ENCODE peak calls at places on chromosomes 6 and 20, in eight cellular contexts. P, R, F, D, A, C, I and Y are unnamed samples. For H3K27me3, the result is how much of the 10 kb centered on the place peaks cover.

GRCh38 chr6:55065020-55065419 is 109.3 kb upstream of the HCRTR2 start:
- DNase-seq in P (no peak), R (no peak), F (no peak), D (no peak), A (no peak), C (no peak), I (no peak), Y (no peak)

GRCh38 chr20:33640287-33640686 is 21.8 kb upstream of the C20orf144 start:
- DNase-seq in P (no peak), R (no peak), F (no peak), D (peak), A (no peak), C (no peak), I (no peak), Y (no peak)

GRCh38 chr6:45685076-45685475 is 307.3 kb upstream of the SUPT3H start:
- DNase-seq in P (no peak), R (no peak), F (no peak), D (no peak), A (no peak), C (no peak), I (no peak), Y (no peak)

GRCh38 chr6:127518212-127518709 is 874 bp downstream of the MTCL3 start:
- DNase-seq in P (no peak), R (no peak), F (no peak), D (no peak), A (no peak), C (no peak), I (no peak), Y (no peak)

GRCh38 chr20:43959079-43959919 is 44.6 kb downstream of the TOX2 start:
- DNase-seq in P (peak), R (no peak), F (no peak), D (no peak), A (no peak), C (no peak), I (no peak), Y (peak)

GRCh38 chr20:15759546-15760216 is 813.6 kb downstream of the KIF16B start:
- DNase-seq in P (no peak), R (no peak), F (no peak), D (no peak), A (no peak), C (no peak), I (no peak), Y (no peak)

GRCh38 chr6:57147955-57148858 is 23.9 kb upstream of the BAG2 start:
- DNase-seq in P (no peak), R (no peak), F (no peak), D (no peak), A (no peak), C (no peak), I (no peak), Y (no peak)

GRCh38 chr6:144667517-144667916 is 382.4 kb downstream of the UTRN start:
- DNase-seq in P (no peak), R (no peak), F (no peak), D (no peak), A (no peak), C (no peak), I (no peak), Y (no peak)

GRCh38 chr20:64070244-64070993 is 7.4 kb downstream of the TCEA2 start:
- DNase-seq in P (no peak), R (no peak), F (no peak), D (no peak), A (no peak), C (no peak), I (no peak), Y (no peak)

GRCh38 chr6:90005048-90005827 is 111.0 kb downstream of the GJA10 start:
- DNase-seq in P (no peak), R (no peak), F (no peak), D (no peak), A (no peak), C (no peak), I (no peak), Y (no peak)

GRCh38 chr20:4341804-4342560 is 326.6 kb upstream of the RNF24 start:
- DNase-seq in P (no peak), R (no peak), F (no peak), D (no peak), A (no peak), C (no peak), I (no peak), Y (no peak)

GRCh38 chr6:10747251-10747972 is at the start of gene TMEM14B:
- DNase-seq in P (peak), R (peak), F (peak), D (peak), A (peak), C (peak), I (peak), Y (peak)

GRCh38 chr20:11740975-11741374 is 176.7 kb upstream of the BTBD3 start:
- DNase-seq in P (no peak), R (no peak), F (no peak), D (no peak), A (no peak), C (no peak), I (no peak), Y (no peak)

GRCh38 chr20:32536861-32537656 is 48.1 kb downstream of the NOL4L start:
- DNase-seq in P (peak), R (no peak), F (no peak), D (peak), A (no peak), C (peak), I (peak), Y (peak)

GRCh38 chr20:47453167-47453782 is 48.4 kb upstream of the NCOA3 start:
- DNase-seq in P (no peak), R (no peak), F (peak), D (no peak), A (peak), C (no peak), I (no peak), Y (no peak)

GRCh38 chr6:95543798-95544197 is 33.5 kb upstream of the MANEA start:
- DNase-seq in P (no peak), R (no peak), F (no peak), D (no peak), A (no peak), C (no peak), I (no peak), Y (no peak)

GRCh38 chr6:11212625-11213024 is 19.8 kb downstream of the NEDD9 start:
- DNase-seq in P (no peak), R (no peak), F (no peak), D (no peak), A (no peak), C (no peak), I (no peak), Y (no peak)

GRCh38 chr6:56661298-56661697 is 18.6 kb upstream of the DST start:
- DNase-seq in P (no peak), R (no peak), F (no peak), D (no peak), A (peak), C (no peak), I (no peak), Y (no peak)

GRCh38 chr6:117226778-117227177 is 38.6 kb upstream of the VGLL2 start:
- DNase-seq in P (no peak), R (no peak), F (no peak), D (no peak), A (no peak), C (no peak), I (no peak), Y (no peak)

GRCh38 chr6:22028403-22028802 is 268.4 kb downstream of the PRL start:
- DNase-seq in P (no peak), R (no peak), F (no peak), D (no peak), A (no peak), C (no peak), I (no peak), Y (no peak)

GRCh38 chr6:116370717-116371383 is at the start of gene DSE:
- DNase-seq in P (peak), R (peak), F (no peak), D (peak), A (peak), C (peak), I (peak), Y (peak)

GRCh38 chr6:99184696-99185095 is 164.8 kb downstream of the FAXC start:
- DNase-seq in P (no peak), R (no peak), F (no peak), D (no peak), A (no peak), C (no peak), I (no peak), Y (no peak)

GRCh38 chr6:142913511-142914047 is 31.4 kb downstream of the HIVEP2 start:
- DNase-seq in P (peak), R (no peak), F (no peak), D (no peak), A (no peak), C (peak), I (no peak), Y (no peak)

GRCh38 chr6:90347411-90347841 is 50.8 kb upstream of the BACH2 start:
- DNase-seq in P (no peak), R (no peak), F (no peak), D (no peak), A (no peak), C (no peak), I (no peak), Y (no peak)

GRCh38 chr20:41392871-41393704 is 26.5 kb upstream of the EMILIN3 start:
- DNase-seq in P (no peak), R (peak), F (no peak), D (no peak), A (no peak), C (no peak), I (no peak), Y (no peak)

GRCh38 chr20:37365760-37366638 is 20.1 kb downstream of the SRC start:
- DNase-seq in P (no peak), R (no peak), F (no peak), D (no peak), A (no peak), C (peak), I (no peak), Y (no peak)

GRCh38 chr6:111591901-111592461 is 13.7 kb downstream of the TRAF3IP2 start:
- DNase-seq in P (no peak), R (no peak), F (no peak), D (no peak), A (no peak), C (no peak), I (no peak), Y (no peak)

GRCh38 chr6:3749390-3749978 is 2.0 kb downstream of the PXDC1 start:
- DNase-seq in P (no peak), R (no peak), F (no peak), D (peak), A (no peak), C (peak), I (peak), Y (peak)

GRCh38 chr6:95087394-95088097 is 489.8 kb upstream of the MANEA start:
- DNase-seq in P (no peak), R (no peak), F (peak), D (no peak), A (no peak), C (no peak), I (no peak), Y (no peak)

GRCh38 chr6:34855463-34855862 is 32.4 kb downstream of the TAF11 start:
- DNase-seq in P (no peak), R (no peak), F (no peak), D (no peak), A (no peak), C (no peak), I (no peak), Y (no peak)

GRCh38 chr20:4896971-4897497 is 104.3 kb downstream of the SLC23A2 start:
- DNase-seq in P (no peak), R (no peak), F (no peak), D (peak), A (peak), C (no peak), I (peak), Y (no peak)

GRCh38 chr6:41734666-41735426 is 562 bp downstream of the TFEB start:
- DNase-seq in P (peak), R (peak), F (peak), D (peak), A (no peak), C (peak), I (peak), Y (peak)

GRCh38 chr6:53263915-53264314 is 84.8 kb downstream of the ELOVL5 start:
- DNase-seq in P (no peak), R (no peak), F (no peak), D (no peak), A (no peak), C (no peak), I (no peak), Y (no peak)

GRCh38 chr20:41249781-41250281 is 67.7 kb downstream of the ZHX3 start:
- DNase-seq in P (no peak), R (peak), F (no peak), D (no peak), A (peak), C (no peak), I (no peak), Y (no peak)

GRCh38 chr20:5608448-5609161 is 141.6 kb upstream of the SHLD1 start:
- DNase-seq in P (no peak), R (no peak), F (no peak), D (no peak), A (no peak), C (no peak), I (no peak), Y (no peak)

GRCh38 chr6:23003671-23004598 is 434.6 kb downstream of the HDGFL1 start:
- DNase-seq in P (no peak), R (no peak), F (no peak), D (no peak), A (no peak), C (no peak), I (no peak), Y (no peak)

GRCh38 chr6:170535002-170535401 is 18.1 kb downstream of the PSMB1 start:
- DNase-seq in P (no peak), R (no peak), F (no peak), D (no peak), A (no peak), C (no peak), I (no peak), Y (no peak)

GRCh38 chr6:51531623-51532022 is 555.8 kb downstream of the PKHD1 start:
- DNase-seq in P (no peak), R (no peak), F (no peak), D (peak), A (no peak), C (no peak), I (no peak), Y (no peak)

GRCh38 chr6:113734886-113735481 is 122.2 kb upstream of the MARCKS start:
- DNase-seq in P (no peak), R (no peak), F (no peak), D (no peak), A (no peak), C (no peak), I (no peak), Y (no peak)

DNA sequence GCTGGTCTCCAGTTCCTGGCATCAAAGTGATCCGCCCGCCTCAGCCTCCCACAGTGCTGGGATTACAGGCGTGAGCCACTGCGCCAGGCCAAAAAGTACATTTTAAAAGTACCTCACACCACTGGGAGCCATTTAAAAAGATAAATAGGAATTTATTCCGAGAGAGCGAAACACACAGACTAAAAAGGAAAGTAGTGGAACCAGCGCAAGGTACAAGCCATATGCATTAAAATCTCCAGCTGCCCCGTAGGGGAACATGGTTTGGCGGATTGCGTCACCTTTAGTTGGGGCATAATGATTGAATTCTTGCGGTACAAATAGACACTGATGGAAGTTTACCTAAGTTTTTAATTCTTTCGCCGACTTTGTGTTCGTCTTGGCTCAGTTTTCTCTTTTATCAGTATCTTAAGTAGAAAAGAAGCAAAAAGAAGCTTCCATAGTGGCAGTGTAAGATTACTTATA is 1.3 kb downstream of the RAD21L1 start:
- DNase-seq in P (no peak), R (no peak), F (no peak), D (no peak), A (no peak), C (no peak), I (no peak), Y (no peak)
- H3K27me3 ChIP-seq in P (under half), R (under half), F (under half), D (under half), A (under half), C (under half), I (under half), Y (under half)

GRCh38 chr6:150030611-150031010 is 5.3 kb upstream of the RAET1L start:
- DNase-seq in P (no peak), R (no peak), F (no peak), D (no peak), A (no peak), C (no peak), I (no peak), Y (no peak)

GRCh38 chr6:150027806-150028565 is 2.7 kb upstream of the RAET1L start:
- DNase-seq in P (no peak), R (no peak), F (no peak), D (no peak), A (no peak), C (no peak), I (no peak), Y (no peak)

GRCh38 chr6:150029749-150030148 is 4.4 kb upstream of the RAET1L start:
- DNase-seq in P (no peak), R (no peak), F (no peak), D (no peak), A (no peak), C (no peak), I (no peak), Y (no peak)

GRCh38 chr6:150028799-150029198 is 3.5 kb upstream of the RAET1L start:
- DNase-seq in P (no peak), R (no peak), F (no peak), D (no peak), A (no peak), C (no peak), I (peak), Y (no peak)

DNA sequence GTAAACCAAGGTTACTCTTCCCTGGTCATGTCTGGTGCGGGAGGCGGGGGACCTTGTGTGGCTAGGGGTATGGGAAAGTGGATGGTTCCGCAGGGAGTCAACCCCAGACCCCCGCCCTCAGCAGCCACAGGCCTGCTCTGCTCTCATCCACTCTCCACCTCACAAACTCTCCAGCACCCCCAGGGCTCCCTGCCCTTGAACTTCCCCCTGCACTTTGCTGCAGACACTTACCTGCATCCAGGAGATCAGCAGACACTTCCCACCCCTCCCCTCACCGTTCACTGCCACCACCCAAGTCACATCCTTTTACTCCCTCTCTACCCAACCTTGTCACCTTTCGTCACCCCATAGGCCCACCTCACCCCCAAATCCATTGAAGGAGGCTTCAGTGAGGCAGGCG is 3.9 kb upstream of the RAET1L start:
- DNase-seq in P (no peak), R (no peak), F (no peak), D (no peak), A (no peak), C (no peak), I (no peak), Y (no peak)
- H3K27me3 ChIP-seq in P (under half), R (under half), F (under half), D (under half), A (under half), C (under half), I (under half), Y (under half)

GRCh38 chr20:2759143-2759542 is 41.3 kb downstream of the CPXM1 start:
- DNase-seq in P (no peak), R (no peak), F (no peak), D (no peak), A (no peak), C (no peak), I (no peak), Y (no peak)

GRCh38 chr20:2757969-2758368 is 42.5 kb downstream of the CPXM1 start:
- DNase-seq in P (no peak), R (no peak), F (no peak), D (no peak), A (no peak), C (no peak), I (no peak), Y (no peak)

GRCh38 chr20:2756056-2756611 is 44.3 kb downstream of the CPXM1 start:
- DNase-seq in P (no peak), R (no peak), F (peak), D (no peak), A (no peak), C (no peak), I (no peak), Y (no peak)

GRCh38 chr20:2755451-2756055 is 44.9 kb downstream of the CPXM1 start:
- DNase-seq in P (no peak), R (no peak), F (no peak), D (no peak), A (no peak), C (no peak), I (no peak), Y (no peak)

DNA sequence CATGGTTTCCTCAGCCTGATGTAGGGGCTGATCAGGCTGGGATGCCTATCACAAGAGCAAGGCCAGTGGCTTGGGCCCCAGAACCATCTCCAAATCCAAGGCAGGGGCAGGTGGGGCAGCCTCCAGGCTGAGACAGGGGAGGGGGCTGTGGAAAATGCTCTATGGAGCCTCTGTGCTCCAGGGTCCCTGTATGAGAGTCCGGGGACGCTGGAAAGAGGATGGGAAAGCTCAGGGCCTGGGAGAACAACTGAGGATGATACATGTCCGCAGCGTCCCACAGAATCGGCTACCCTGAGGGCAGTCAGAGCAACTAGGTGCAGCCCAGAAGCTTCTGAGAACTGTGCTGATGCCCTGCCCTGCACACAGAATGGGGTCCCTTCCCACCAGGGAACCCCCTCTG is 43.4 kb downstream of the CPXM1 start:
- DNase-seq in P (no peak), R (no peak), F (no peak), D (no peak), A (no peak), C (no peak), I (no peak), Y (no peak)
- H3K27me3 ChIP-seq in P (under half), R (under half), F (under half), D (under half), A (under half), C (under half), I (under half), Y (under half)

GRCh38 chr20:58432190-58432954 is 43.3 kb downstream of the VAPB start:
- DNase-seq in P (no peak), R (peak), F (no peak), D (no peak), A (no peak), C (no peak), I (no peak), Y (no peak)

GRCh38 chr20:58431134-58431533 is 42.1 kb downstream of the VAPB start:
- DNase-seq in P (no peak), R (no peak), F (no peak), D (no peak), A (no peak), C (no peak), I (no peak), Y (no peak)

GRCh38 chr20:58435237-58435636 is 46.2 kb downstream of the VAPB start:
- DNase-seq in P (no peak), R (no peak), F (no peak), D (no peak), A (no peak), C (no peak), I (no peak), Y (no peak)

GRCh38 chr20:58433759-58434158 is 44.7 kb downstream of the VAPB start:
- DNase-seq in P (no peak), R (peak), F (no peak), D (no peak), A (no peak), C (no peak), I (peak), Y (no peak)

DNA sequence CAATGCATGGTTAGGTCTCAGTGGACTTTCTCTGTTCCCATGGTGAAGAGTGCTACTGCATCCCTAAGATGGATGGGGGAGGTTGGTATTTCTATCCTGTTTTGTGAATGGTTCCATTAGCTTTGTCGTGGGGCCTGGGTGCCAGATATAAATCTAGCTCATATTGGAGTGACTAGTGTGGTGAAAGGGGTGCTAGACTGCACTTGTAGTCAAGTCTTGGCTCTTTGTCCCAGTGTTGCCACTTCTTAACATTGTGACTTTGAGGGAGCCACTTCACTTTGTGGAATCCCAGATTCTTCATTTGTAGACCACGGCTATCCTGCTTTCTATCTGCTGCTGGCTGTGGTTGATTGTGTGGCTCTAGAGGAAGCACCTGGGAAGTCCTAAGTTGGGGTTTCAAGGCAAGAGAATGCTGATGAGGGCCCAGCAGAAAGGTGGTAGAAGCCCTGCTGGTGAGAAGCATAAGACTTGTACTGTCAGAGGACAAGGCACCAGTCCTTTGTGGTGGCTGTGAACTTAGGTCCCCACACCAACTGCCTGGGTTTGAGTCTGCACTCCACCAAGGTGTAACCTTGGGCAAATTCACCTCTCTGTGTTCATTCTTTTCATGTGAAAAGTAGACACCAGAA is 44.1 kb downstream of the VAPB start:
- DNase-seq in P (no peak), R (no peak), F (no peak), D (no peak), A (no peak), C (no peak), I (no peak), Y (no peak)
- H3K27me3 ChIP-seq in P (under half), R (under half), F (under half), D (under half), A (under half), C (under half), I (under half), Y (under half)